ENCODE peak calls at places on chromosomes 5 and 9, in six cellular contexts. One of them, this sample, is unnamed. For H3K4me1, the result is how much of the 10 kb centered on the place peaks cover.

GRCh38 chr9:21039302-21039701 is 7.9 kb upstream of the HACD4 start:
- DNase-seq in heart left ventricle: no peak
- DNase-seq in OCI-LY7: no peak
- DNase-seq in iPS DF 6.9: no peak
- DNase-seq in spleen: no peak
- DNase-seq in lower lobe of right lung: no peak
- DNase-seq in this sample: no peak

GRCh38 chr5:3237276-3237868 is 358.3 kb upstream of the IRX1 start:
- DNase-seq in heart left ventricle: no peak
- DNase-seq in OCI-LY7: no peak
- DNase-seq in iPS DF 6.9: no peak
- DNase-seq in spleen: no peak
- DNase-seq in lower lobe of right lung: no peak
- DNase-seq in this sample: no peak

GRCh38 chr9:117232266-117232665 is 182.6 kb downstream of the ASTN2 start:
- DNase-seq in heart left ventricle: no peak
- DNase-seq in OCI-LY7: no peak
- DNase-seq in iPS DF 6.9: no peak
- DNase-seq in spleen: no peak
- DNase-seq in lower lobe of right lung: no peak
- DNase-seq in this sample: no peak

GRCh38 chr5:69105996-69106906 is 12.4 kb downstream of the SLC30A5 start:
- DNase-seq in heart left ventricle: no peak
- DNase-seq in OCI-LY7: peak
- DNase-seq in iPS DF 6.9: no peak
- DNase-seq in spleen: no peak
- DNase-seq in lower lobe of right lung: no peak
- DNase-seq in this sample: no peak

GRCh38 chr5:10486511-10487344 is 45.0 kb downstream of the ROPN1L start:
- DNase-seq in heart left ventricle: no peak
- DNase-seq in OCI-LY7: no peak
- DNase-seq in iPS DF 6.9: no peak
- DNase-seq in spleen: peak
- DNase-seq in lower lobe of right lung: no peak
- DNase-seq in this sample: no peak

GRCh38 chr9:91376239-91376638 is 14.5 kb upstream of the AUH start:
- DNase-seq in heart left ventricle: no peak
- DNase-seq in OCI-LY7: no peak
- DNase-seq in iPS DF 6.9: no peak
- DNase-seq in spleen: no peak
- DNase-seq in lower lobe of right lung: no peak
- DNase-seq in this sample: no peak

GRCh38 chr9:110133608-110134214 is 74.2 kb downstream of the C9orf152 start:
- DNase-seq in heart left ventricle: no peak
- DNase-seq in OCI-LY7: no peak
- DNase-seq in iPS DF 6.9: no peak
- DNase-seq in spleen: no peak
- DNase-seq in lower lobe of right lung: no peak
- DNase-seq in this sample: no peak

GRCh38 chr9:98610711-98611110 is 98.0 kb downstream of the GABBR2 start:
- DNase-seq in heart left ventricle: no peak
- DNase-seq in OCI-LY7: no peak
- DNase-seq in iPS DF 6.9: no peak
- DNase-seq in spleen: peak
- DNase-seq in lower lobe of right lung: no peak
- DNase-seq in this sample: no peak

GRCh38 chr5:142876817-142877216 is 106.6 kb downstream of the ARHGAP26 start:
- DNase-seq in heart left ventricle: no peak
- DNase-seq in OCI-LY7: no peak
- DNase-seq in iPS DF 6.9: no peak
- DNase-seq in spleen: no peak
- DNase-seq in lower lobe of right lung: no peak
- DNase-seq in this sample: no peak

GRCh38 chr9:706606-707451 is 134.7 kb upstream of the DMRT1 start:
- DNase-seq in heart left ventricle: peak
- DNase-seq in OCI-LY7: no peak
- DNase-seq in iPS DF 6.9: no peak
- DNase-seq in spleen: peak
- DNase-seq in lower lobe of right lung: peak
- DNase-seq in this sample: peak

GRCh38 chr9:71642043-71642442 is 126.3 kb downstream of the CEMIP2 start:
- DNase-seq in heart left ventricle: no peak
- DNase-seq in OCI-LY7: no peak
- DNase-seq in iPS DF 6.9: no peak
- DNase-seq in spleen: no peak
- DNase-seq in lower lobe of right lung: no peak
- DNase-seq in this sample: no peak

DNA sequence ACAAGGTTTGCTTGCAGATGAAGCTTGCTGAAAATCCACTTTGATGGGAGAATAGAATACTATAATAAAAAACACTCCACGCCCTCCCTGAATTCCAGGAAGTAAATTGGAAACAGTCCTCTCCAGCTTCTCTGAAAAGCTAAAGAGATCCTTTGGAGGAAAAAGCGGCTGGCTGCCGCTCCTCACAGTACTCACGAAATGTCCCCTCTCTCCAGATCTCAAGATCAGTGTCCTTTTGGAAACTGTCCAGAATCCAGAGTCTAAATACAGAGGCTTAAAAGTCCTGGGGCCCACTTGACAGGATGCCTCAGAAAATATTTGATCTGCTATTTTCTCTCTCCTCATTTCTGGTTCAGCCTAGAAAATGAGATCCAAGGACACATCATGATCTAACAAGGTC is 7.3 kb downstream of the C1QTNF2 start:
- DNase-seq in heart left ventricle: no peak
- DNase-seq in OCI-LY7: no peak
- DNase-seq in iPS DF 6.9: no peak
- DNase-seq in spleen: no peak
- DNase-seq in lower lobe of right lung: no peak
- DNase-seq in this sample: no peak
- H3K27ac ChIP-seq in heart left ventricle: peak
- H3K27ac ChIP-seq in OCI-LY7: no peak
- H3K27ac ChIP-seq in iPS DF 6.9: no peak
- H3K27ac ChIP-seq in spleen: peak
- H3K27ac ChIP-seq in lower lobe of right lung: peak
- H3K27ac ChIP-seq in this sample: no peak

GRCh38 chr9:16255217-16255616 is 615.3 kb downstream of the BNC2 start:
- DNase-seq in heart left ventricle: no peak
- DNase-seq in OCI-LY7: no peak
- DNase-seq in iPS DF 6.9: no peak
- DNase-seq in spleen: no peak
- DNase-seq in lower lobe of right lung: no peak
- DNase-seq in this sample: no peak

GRCh38 chr9:16257604-16258003 is 612.9 kb downstream of the BNC2 start:
- DNase-seq in heart left ventricle: no peak
- DNase-seq in OCI-LY7: no peak
- DNase-seq in iPS DF 6.9: no peak
- DNase-seq in spleen: no peak
- DNase-seq in lower lobe of right lung: no peak
- DNase-seq in this sample: no peak

GRCh38 chr9:16254674-16255073 is 615.8 kb downstream of the BNC2 start:
- DNase-seq in heart left ventricle: no peak
- DNase-seq in OCI-LY7: no peak
- DNase-seq in iPS DF 6.9: no peak
- DNase-seq in spleen: no peak
- DNase-seq in lower lobe of right lung: no peak
- DNase-seq in this sample: no peak

GRCh38 chr9:16258708-16259107 is 611.8 kb downstream of the BNC2 start:
- DNase-seq in heart left ventricle: no peak
- DNase-seq in OCI-LY7: no peak
- DNase-seq in iPS DF 6.9: no peak
- DNase-seq in spleen: no peak
- DNase-seq in lower lobe of right lung: no peak
- DNase-seq in this sample: no peak

DNA sequence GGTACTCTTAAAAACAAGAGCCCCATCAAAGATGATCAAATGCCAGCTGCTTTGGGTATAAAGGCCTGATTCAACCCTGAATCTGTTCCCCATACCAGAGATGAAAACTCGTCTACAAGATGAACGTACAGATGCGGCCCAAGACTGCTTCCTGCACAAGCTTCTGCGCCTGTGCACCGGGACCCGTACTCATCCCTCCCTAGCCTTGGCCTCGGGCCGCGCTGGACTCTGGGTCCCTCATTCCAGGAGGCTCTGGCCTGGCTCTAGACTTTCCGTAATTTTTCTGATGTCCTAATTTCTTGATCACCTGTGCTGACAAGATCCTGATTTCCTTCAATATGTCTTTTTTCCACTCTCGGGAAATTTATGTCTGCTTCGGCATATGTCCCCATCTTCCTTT is 612.3 kb downstream of the BNC2 start:
- DNase-seq in heart left ventricle: no peak
- DNase-seq in OCI-LY7: no peak
- DNase-seq in iPS DF 6.9: no peak
- DNase-seq in spleen: no peak
- DNase-seq in lower lobe of right lung: no peak
- DNase-seq in this sample: no peak
- H3K4me1 ChIP-seq in heart left ventricle: under half
- H3K4me1 ChIP-seq in OCI-LY7: under half
- H3K4me1 ChIP-seq in iPS DF 6.9: under half
- H3K4me1 ChIP-seq in spleen: under half
- H3K4me1 ChIP-seq in lower lobe of right lung: under half
- H3K4me1 ChIP-seq in this sample: under half

GRCh38 chr9:112836394-112836793 is 54.3 kb downstream of the SLC46A2 start:
- DNase-seq in heart left ventricle: no peak
- DNase-seq in OCI-LY7: no peak
- DNase-seq in iPS DF 6.9: no peak
- DNase-seq in spleen: no peak
- DNase-seq in lower lobe of right lung: no peak
- DNase-seq in this sample: no peak
- H3K27ac ChIP-seq in heart left ventricle: no peak
- H3K27ac ChIP-seq in OCI-LY7: no peak
- H3K27ac ChIP-seq in iPS DF 6.9: no peak
- H3K27ac ChIP-seq in spleen: no peak
- H3K27ac ChIP-seq in lower lobe of right lung: no peak
- H3K27ac ChIP-seq in this sample: no peak

GRCh38 chr9:125635888-125636287 is 71.1 kb downstream of the MAPKAP1 start:
- DNase-seq in heart left ventricle: no peak
- DNase-seq in OCI-LY7: no peak
- DNase-seq in iPS DF 6.9: no peak
- DNase-seq in spleen: no peak
- DNase-seq in lower lobe of right lung: no peak
- DNase-seq in this sample: no peak

GRCh38 chr9:125638239-125638638 is 68.8 kb downstream of the MAPKAP1 start:
- DNase-seq in heart left ventricle: no peak
- DNase-seq in OCI-LY7: no peak
- DNase-seq in iPS DF 6.9: no peak
- DNase-seq in spleen: no peak
- DNase-seq in lower lobe of right lung: no peak
- DNase-seq in this sample: no peak

GRCh38 chr9:125638646-125639045 is 68.4 kb downstream of the MAPKAP1 start:
- DNase-seq in heart left ventricle: no peak
- DNase-seq in OCI-LY7: no peak
- DNase-seq in iPS DF 6.9: no peak
- DNase-seq in spleen: no peak
- DNase-seq in lower lobe of right lung: no peak
- DNase-seq in this sample: no peak

GRCh38 chr9:125639057-125639456 is 68.0 kb downstream of the MAPKAP1 start:
- DNase-seq in heart left ventricle: no peak
- DNase-seq in OCI-LY7: no peak
- DNase-seq in iPS DF 6.9: no peak
- DNase-seq in spleen: no peak
- DNase-seq in lower lobe of right lung: no peak
- DNase-seq in this sample: no peak

DNA sequence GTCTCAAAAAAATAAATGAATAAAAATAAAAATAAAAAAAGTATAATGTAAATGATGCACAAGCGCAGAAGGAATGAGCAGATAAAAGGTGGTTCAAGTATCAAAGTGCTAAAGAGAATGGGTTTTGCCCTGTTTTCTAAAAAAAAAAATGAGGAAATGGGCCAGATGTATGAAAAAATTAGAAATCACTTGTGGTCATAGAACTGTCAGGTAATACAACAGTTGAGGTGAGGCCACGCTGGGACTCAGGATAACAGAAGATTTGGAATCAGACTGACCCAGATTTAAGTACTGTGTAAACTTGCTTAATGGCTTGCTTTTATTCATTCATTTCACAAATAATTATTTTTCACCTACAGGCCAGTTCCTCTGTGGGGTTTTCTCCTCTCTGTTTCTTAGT is 69.7 kb downstream of the MAPKAP1 start:
- DNase-seq in heart left ventricle: no peak
- DNase-seq in OCI-LY7: no peak
- DNase-seq in iPS DF 6.9: no peak
- DNase-seq in spleen: no peak
- DNase-seq in lower lobe of right lung: no peak
- DNase-seq in this sample: no peak
- H3K4me1 ChIP-seq in heart left ventricle: under half
- H3K4me1 ChIP-seq in OCI-LY7: under half
- H3K4me1 ChIP-seq in iPS DF 6.9: under half
- H3K4me1 ChIP-seq in spleen: half or more
- H3K4me1 ChIP-seq in lower lobe of right lung: under half
- H3K4me1 ChIP-seq in this sample: under half

GRCh38 chr5:77312411-77312810 is 101.9 kb downstream of the PDE8B start:
- DNase-seq in heart left ventricle: no peak
- DNase-seq in OCI-LY7: no peak
- DNase-seq in iPS DF 6.9: no peak
- DNase-seq in spleen: no peak
- DNase-seq in lower lobe of right lung: no peak
- DNase-seq in this sample: no peak
- H3K27ac ChIP-seq in heart left ventricle: no peak
- H3K27ac ChIP-seq in OCI-LY7: no peak
- H3K27ac ChIP-seq in iPS DF 6.9: no peak
- H3K27ac ChIP-seq in spleen: no peak
- H3K27ac ChIP-seq in lower lobe of right lung: no peak
- H3K27ac ChIP-seq in this sample: no peak

GRCh38 chr9:81456431-81456970 is 232.8 kb downstream of the TLE1 start:
- DNase-seq in heart left ventricle: no peak
- DNase-seq in OCI-LY7: no peak
- DNase-seq in iPS DF 6.9: no peak
- DNase-seq in spleen: no peak
- DNase-seq in lower lobe of right lung: no peak
- DNase-seq in this sample: no peak
- H3K4me1 ChIP-seq in heart left ventricle: under half
- H3K4me1 ChIP-seq in OCI-LY7: under half
- H3K4me1 ChIP-seq in iPS DF 6.9: under half
- H3K4me1 ChIP-seq in spleen: under half
- H3K4me1 ChIP-seq in lower lobe of right lung: under half
- H3K4me1 ChIP-seq in this sample: under half

This sample was measured in naive thymus-derived CD4-positive, alpha-beta T cell.